ENCODE peak calls at places on chromosome X, in five cellular contexts. One of them, this sample, is unnamed. For H3K4me1, the result is how much of the 10 kb centered on the place peaks cover.

GRCh38 chrX:13418126-13419091 is 98.6 kb upstream of the ATXN3L start:
- DNase-seq in neural progenitor cell: no peak
- DNase-seq in heart left ventricle: no peak
- DNase-seq in tibial nerve: no peak
- DNase-seq in psoas muscle: no peak
- DNase-seq in this sample: no peak

GRCh38 chrX:69556094-69557011 is 52.2 kb downstream of the NALF2 start:
- DNase-seq in neural progenitor cell: no peak
- DNase-seq in heart left ventricle: no peak
- DNase-seq in tibial nerve: no peak
- DNase-seq in psoas muscle: no peak
- DNase-seq in this sample: no peak

GRCh38 chrX:49155243-49155899 is 7.2 kb upstream of the MAGIX start:
- DNase-seq in neural progenitor cell: peak
- DNase-seq in heart left ventricle: no peak
- DNase-seq in tibial nerve: no peak
- DNase-seq in psoas muscle: no peak
- DNase-seq in this sample: peak

GRCh38 chrX:54029543-54030143 is 14.6 kb downstream of the PHF8 start:
- DNase-seq in neural progenitor cell: no peak
- DNase-seq in heart left ventricle: no peak
- DNase-seq in tibial nerve: no peak
- DNase-seq in psoas muscle: no peak
- DNase-seq in this sample: no peak

GRCh38 chrX:129690435-129690834 is 35.7 kb upstream of the APLN start:
- DNase-seq in neural progenitor cell: no peak
- DNase-seq in heart left ventricle: peak
- DNase-seq in tibial nerve: peak
- DNase-seq in psoas muscle: peak
- DNase-seq in this sample: no peak

GRCh38 chrX:13851996-13852695 is 35.3 kb upstream of the GPM6B start:
- DNase-seq in neural progenitor cell: no peak
- DNase-seq in heart left ventricle: no peak
- DNase-seq in tibial nerve: no peak
- DNase-seq in psoas muscle: no peak
- DNase-seq in this sample: no peak

GRCh38 chrX:130170752-130171445 is 863 bp upstream of the RAB33A start:
- DNase-seq in neural progenitor cell: peak
- DNase-seq in heart left ventricle: peak
- DNase-seq in tibial nerve: no peak
- DNase-seq in psoas muscle: peak
- DNase-seq in this sample: peak

GRCh38 chrX:57817302-57817701 is 93.0 kb downstream of the ZXDA start:
- DNase-seq in neural progenitor cell: no peak
- DNase-seq in heart left ventricle: no peak
- DNase-seq in tibial nerve: no peak
- DNase-seq in psoas muscle: no peak
- DNase-seq in this sample: no peak

GRCh38 chrX:63250253-63250868 is 100.8 kb downstream of the SPIN4 start:
- DNase-seq in neural progenitor cell: peak
- DNase-seq in heart left ventricle: peak
- DNase-seq in tibial nerve: peak
- DNase-seq in psoas muscle: no peak
- DNase-seq in this sample: peak

DNA sequence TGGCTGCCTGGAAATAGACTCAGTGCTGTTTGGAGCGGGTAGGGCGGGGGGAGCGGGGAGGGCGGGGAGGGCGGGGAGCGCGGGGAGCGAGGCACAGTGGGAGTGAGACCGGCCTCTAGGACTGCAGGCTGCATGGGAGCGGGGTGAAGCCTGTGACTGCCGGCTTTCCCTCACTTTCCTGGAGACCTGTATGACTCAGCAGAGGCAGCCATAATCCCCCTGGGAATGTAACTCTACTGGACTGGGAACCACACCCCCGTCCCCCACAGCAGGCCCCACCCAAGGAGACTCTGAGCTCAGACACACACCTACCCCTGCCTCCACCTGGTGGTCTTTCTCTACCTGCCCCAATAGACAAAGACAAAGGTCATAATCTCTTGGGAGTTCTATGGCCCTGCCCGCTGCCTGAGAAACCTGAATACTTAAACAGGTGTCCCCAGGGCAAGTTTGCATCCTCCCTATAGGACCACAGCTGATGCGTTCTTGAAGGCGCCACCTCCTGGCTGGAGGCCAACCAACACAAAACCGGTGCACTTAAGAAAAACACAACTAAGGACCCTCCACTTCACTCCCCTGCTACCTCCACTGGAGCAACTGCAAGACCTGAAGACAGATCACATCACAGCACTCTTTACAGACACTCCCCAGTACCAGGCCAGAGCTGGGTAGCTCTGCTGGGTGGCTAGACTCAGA is 18.0 kb downstream of the HDAC8 start:
- DNase-seq in neural progenitor cell: peak
- DNase-seq in heart left ventricle: no peak
- DNase-seq in tibial nerve: no peak
- DNase-seq in psoas muscle: no peak
- DNase-seq in this sample: no peak
- H3K4me3 ChIP-seq in neural progenitor cell: peak
- H3K4me3 ChIP-seq in heart left ventricle: no peak
- H3K4me3 ChIP-seq in tibial nerve: no peak
- H3K4me3 ChIP-seq in psoas muscle: no peak
- H3K4me3 ChIP-seq in this sample: no peak

GRCh38 chrX:153782324-153782723 is 1.5 kb downstream of the SRPK3 start:
- DNase-seq in neural progenitor cell: peak
- DNase-seq in heart left ventricle: no peak
- DNase-seq in tibial nerve: no peak
- DNase-seq in psoas muscle: no peak
- DNase-seq in this sample: no peak
- H3K4me1 ChIP-seq in neural progenitor cell: under half
- H3K4me1 ChIP-seq in heart left ventricle: under half
- H3K4me1 ChIP-seq in tibial nerve: under half
- H3K4me1 ChIP-seq in psoas muscle: under half
- H3K4me1 ChIP-seq in this sample: under half

GRCh38 chrX:71111851-71112468 is 583 bp upstream of the IL2RG start:
- DNase-seq in neural progenitor cell: no peak
- DNase-seq in heart left ventricle: no peak
- DNase-seq in tibial nerve: no peak
- DNase-seq in psoas muscle: no peak
- DNase-seq in this sample: no peak
- H3K27ac ChIP-seq in neural progenitor cell: no peak
- H3K27ac ChIP-seq in heart left ventricle: no peak
- H3K27ac ChIP-seq in tibial nerve: no peak
- H3K27ac ChIP-seq in psoas muscle: no peak
- H3K27ac ChIP-seq in this sample: peak

GRCh38 chrX:21926116-21926515 is 14.4 kb upstream of the SMS start:
- DNase-seq in neural progenitor cell: no peak
- DNase-seq in heart left ventricle: no peak
- DNase-seq in tibial nerve: no peak
- DNase-seq in psoas muscle: no peak
- DNase-seq in this sample: no peak
- H3K4me3 ChIP-seq in neural progenitor cell: no peak
- H3K4me3 ChIP-seq in heart left ventricle: no peak
- H3K4me3 ChIP-seq in tibial nerve: no peak
- H3K4me3 ChIP-seq in psoas muscle: no peak
- H3K4me3 ChIP-seq in this sample: no peak

GRCh38 chrX:136659174-136659573 is 11.2 kb downstream of the CD40LG start:
- DNase-seq in neural progenitor cell: no peak
- DNase-seq in heart left ventricle: no peak
- DNase-seq in tibial nerve: no peak
- DNase-seq in psoas muscle: no peak
- DNase-seq in this sample: no peak

GRCh38 chrX:136662976-136663375 is 15.0 kb downstream of the CD40LG start:
- DNase-seq in neural progenitor cell: no peak
- DNase-seq in heart left ventricle: no peak
- DNase-seq in tibial nerve: no peak
- DNase-seq in psoas muscle: no peak
- DNase-seq in this sample: no peak

GRCh38 chrX:136660896-136661295 is 12.9 kb downstream of the CD40LG start:
- DNase-seq in neural progenitor cell: no peak
- DNase-seq in heart left ventricle: no peak
- DNase-seq in tibial nerve: no peak
- DNase-seq in psoas muscle: no peak
- DNase-seq in this sample: no peak

GRCh38 chrX:136665258-136665900 is 17.4 kb downstream of the CD40LG start:
- DNase-seq in neural progenitor cell: no peak
- DNase-seq in heart left ventricle: no peak
- DNase-seq in tibial nerve: no peak
- DNase-seq in psoas muscle: no peak
- DNase-seq in this sample: no peak

GRCh38 chrX:136662104-136662503 is 14.1 kb downstream of the CD40LG start:
- DNase-seq in neural progenitor cell: no peak
- DNase-seq in heart left ventricle: no peak
- DNase-seq in tibial nerve: no peak
- DNase-seq in psoas muscle: no peak
- DNase-seq in this sample: no peak
- H3K4me1 ChIP-seq in neural progenitor cell: under half
- H3K4me1 ChIP-seq in heart left ventricle: under half
- H3K4me1 ChIP-seq in tibial nerve: under half
- H3K4me1 ChIP-seq in psoas muscle: under half
- H3K4me1 ChIP-seq in this sample: half or more

GRCh38 chrX:124212622-124213021 is 119.8 kb upstream of the TEX13D start:
- DNase-seq in neural progenitor cell: no peak
- DNase-seq in heart left ventricle: no peak
- DNase-seq in tibial nerve: no peak
- DNase-seq in psoas muscle: no peak
- DNase-seq in this sample: peak
- H3K27ac ChIP-seq in neural progenitor cell: no peak
- H3K27ac ChIP-seq in heart left ventricle: no peak
- H3K27ac ChIP-seq in tibial nerve: no peak
- H3K27ac ChIP-seq in psoas muscle: no peak
- H3K27ac ChIP-seq in this sample: no peak

GRCh38 chrX:28589048-28589447 is 1.8 kb downstream of the IL1RAPL1 start:
- DNase-seq in neural progenitor cell: no peak
- DNase-seq in heart left ventricle: no peak
- DNase-seq in tibial nerve: no peak
- DNase-seq in psoas muscle: no peak
- DNase-seq in this sample: no peak

GRCh38 chrX:28586891-28587635 is at the start of gene IL1RAPL1:
- DNase-seq in neural progenitor cell: peak
- DNase-seq in heart left ventricle: no peak
- DNase-seq in tibial nerve: no peak
- DNase-seq in psoas muscle: no peak
- DNase-seq in this sample: no peak

GRCh38 chrX:28585767-28586166 is 1.5 kb upstream of the IL1RAPL1 start:
- DNase-seq in neural progenitor cell: peak
- DNase-seq in heart left ventricle: no peak
- DNase-seq in tibial nerve: no peak
- DNase-seq in psoas muscle: no peak
- DNase-seq in this sample: no peak

GRCh38 chrX:28584025-28584424 is 3.2 kb upstream of the IL1RAPL1 start:
- DNase-seq in neural progenitor cell: no peak
- DNase-seq in heart left ventricle: no peak
- DNase-seq in tibial nerve: no peak
- DNase-seq in psoas muscle: no peak
- DNase-seq in this sample: no peak

DNA sequence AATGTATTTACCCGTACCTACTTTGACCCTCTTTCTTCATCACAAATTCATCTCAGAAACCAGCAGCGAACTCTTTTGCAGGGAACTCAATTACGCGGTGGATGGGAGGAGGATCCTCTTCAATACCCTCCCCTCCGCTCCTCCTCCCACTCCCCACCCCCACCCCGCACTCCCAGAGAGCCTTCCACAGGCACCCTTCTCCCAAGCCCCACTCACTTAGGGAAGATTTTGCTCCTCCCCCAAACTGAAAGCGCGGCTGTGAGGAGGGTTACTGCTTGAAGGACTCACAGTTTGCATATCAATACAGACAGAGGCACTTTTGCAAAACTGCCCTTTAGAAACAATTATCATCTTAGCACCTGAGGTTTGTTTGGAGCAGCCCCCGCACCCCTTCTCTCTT is 955 bp upstream of the IL1RAPL1 start:
- DNase-seq in neural progenitor cell: peak
- DNase-seq in heart left ventricle: peak
- DNase-seq in tibial nerve: no peak
- DNase-seq in psoas muscle: no peak
- DNase-seq in this sample: no peak
- H3K4me3 ChIP-seq in neural progenitor cell: peak
- H3K4me3 ChIP-seq in heart left ventricle: peak
- H3K4me3 ChIP-seq in tibial nerve: peak
- H3K4me3 ChIP-seq in psoas muscle: peak
- H3K4me3 ChIP-seq in this sample: no peak

GRCh38 chrX:107684956-107685385 is 56.7 kb downstream of the PRPS1 start:
- DNase-seq in neural progenitor cell: no peak
- DNase-seq in heart left ventricle: peak
- DNase-seq in tibial nerve: peak
- DNase-seq in psoas muscle: peak
- DNase-seq in this sample: no peak
- H3K4me1 ChIP-seq in neural progenitor cell: under half
- H3K4me1 ChIP-seq in heart left ventricle: under half
- H3K4me1 ChIP-seq in tibial nerve: under half
- H3K4me1 ChIP-seq in psoas muscle: under half
- H3K4me1 ChIP-seq in this sample: under half

DNA sequence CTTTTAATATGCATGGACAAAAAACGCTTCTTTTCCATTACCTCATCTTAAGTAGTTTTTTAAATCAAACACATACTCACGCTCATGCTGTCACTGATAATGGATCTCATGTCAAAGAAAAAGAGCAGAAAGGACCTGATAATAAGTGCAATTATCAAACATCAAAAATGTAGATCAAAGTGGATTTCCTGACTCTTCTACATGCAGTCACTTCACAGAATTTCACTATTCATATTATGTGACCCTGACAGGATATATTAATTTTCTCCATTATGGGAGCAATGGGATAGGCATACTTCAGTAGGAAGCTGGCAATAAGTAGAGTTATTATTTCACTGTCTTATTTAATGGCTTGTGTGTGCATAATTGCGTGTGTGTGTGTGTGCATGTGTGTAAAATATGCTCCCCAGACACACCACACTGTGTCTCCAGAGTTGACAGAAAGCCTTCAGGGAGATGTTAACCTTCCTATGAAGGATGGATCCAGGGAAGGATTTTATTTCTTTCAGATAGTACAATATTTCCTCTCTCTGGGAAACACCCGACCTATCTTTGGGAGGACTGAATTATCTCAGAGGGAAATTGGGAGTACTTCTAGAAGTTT is 445.2 kb downstream of the SH2D1A start:
- DNase-seq in neural progenitor cell: no peak
- DNase-seq in heart left ventricle: no peak
- DNase-seq in tibial nerve: no peak
- DNase-seq in psoas muscle: no peak
- DNase-seq in this sample: no peak
- H3K27ac ChIP-seq in neural progenitor cell: no peak
- H3K27ac ChIP-seq in heart left ventricle: no peak
- H3K27ac ChIP-seq in tibial nerve: no peak
- H3K27ac ChIP-seq in psoas muscle: no peak
- H3K27ac ChIP-seq in this sample: no peak